ENCODE peak calls at places on chromosomes 1 and 21, in nine cellular contexts. One of them, this sample, is unnamed.

GRCh38 chr1:231796141-231796540 is 169.6 kb downstream of the DISC1 start:
- DNase-seq in GM04504: no peak
- DNase-seq in stimulated activated CD4-positive, alpha-beta T cell treated with anti-CD3 and anti-CD28 coated beads, Interleukin-12 subunit alpha, Interleukin-12 subunit beta, amount 100 ng/mL, for 24 hours: no peak
- DNase-seq in T-cell: no peak
- DNase-seq in hypothalamus: no peak
- DNase-seq in WTC11: no peak
- DNase-seq in M059J: no peak
- DNase-seq in HEK293T: no peak
- DNase-seq in globus pallidus: no peak
- DNase-seq in this sample: no peak

GRCh38 chr1:63888984-63889383 is 115.2 kb downstream of the ROR1 start:
- DNase-seq in GM04504: no peak
- DNase-seq in stimulated activated CD4-positive, alpha-beta T cell treated with anti-CD3 and anti-CD28 coated beads, Interleukin-12 subunit alpha, Interleukin-12 subunit beta, amount 100 ng/mL, for 24 hours: no peak
- DNase-seq in T-cell: no peak
- DNase-seq in hypothalamus: no peak
- DNase-seq in WTC11: no peak
- DNase-seq in M059J: peak; percentile 61
- DNase-seq in HEK293T: no peak
- DNase-seq in globus pallidus: no peak
- DNase-seq in this sample: no peak

GRCh38 chr21:33022489-33022827 is 3.3 kb upstream of the OLIG2 start:
- DNase-seq in GM04504: no peak
- DNase-seq in stimulated activated CD4-positive, alpha-beta T cell treated with anti-CD3 and anti-CD28 coated beads, Interleukin-12 subunit alpha, Interleukin-12 subunit beta, amount 100 ng/mL, for 24 hours: no peak
- DNase-seq in T-cell: no peak
- DNase-seq in hypothalamus: no peak
- DNase-seq in WTC11: no peak
- DNase-seq in M059J: no peak
- DNase-seq in HEK293T: no peak
- DNase-seq in globus pallidus: peak; percentile 41
- DNase-seq in this sample: no peak

GRCh38 chr1:42035205-42035829 is 116.6 kb upstream of the HIVEP3 start:
- DNase-seq in GM04504: peak; percentile 9
- DNase-seq in stimulated activated CD4-positive, alpha-beta T cell treated with anti-CD3 and anti-CD28 coated beads, Interleukin-12 subunit alpha, Interleukin-12 subunit beta, amount 100 ng/mL, for 24 hours: peak; percentile 5
- DNase-seq in T-cell: no peak
- DNase-seq in hypothalamus: peak; percentile 17
- DNase-seq in WTC11: peak; percentile 64
- DNase-seq in M059J: peak; percentile 72
- DNase-seq in HEK293T: peak; percentile 78
- DNase-seq in globus pallidus: peak; percentile 75
- DNase-seq in this sample: peak; percentile 76

GRCh38 chr1:233433436-233434213 is 106.1 kb downstream of the MAP3K21 start:
- DNase-seq in GM04504: no peak
- DNase-seq in stimulated activated CD4-positive, alpha-beta T cell treated with anti-CD3 and anti-CD28 coated beads, Interleukin-12 subunit alpha, Interleukin-12 subunit beta, amount 100 ng/mL, for 24 hours: no peak
- DNase-seq in T-cell: no peak
- DNase-seq in hypothalamus: no peak
- DNase-seq in WTC11: no peak
- DNase-seq in M059J: no peak
- DNase-seq in HEK293T: no peak
- DNase-seq in globus pallidus: no peak
- DNase-seq in this sample: no peak

GRCh38 chr1:67753776-67754525 is 69.0 kb downstream of the GADD45A start:
- DNase-seq in GM04504: no peak
- DNase-seq in stimulated activated CD4-positive, alpha-beta T cell treated with anti-CD3 and anti-CD28 coated beads, Interleukin-12 subunit alpha, Interleukin-12 subunit beta, amount 100 ng/mL, for 24 hours: no peak
- DNase-seq in T-cell: no peak
- DNase-seq in hypothalamus: no peak
- DNase-seq in WTC11: no peak
- DNase-seq in M059J: no peak
- DNase-seq in HEK293T: no peak
- DNase-seq in globus pallidus: no peak
- DNase-seq in this sample: no peak

GRCh38 chr21:44391345-44392091 is 38.1 kb downstream of the TRPM2 start:
- DNase-seq in GM04504: no peak
- DNase-seq in stimulated activated CD4-positive, alpha-beta T cell treated with anti-CD3 and anti-CD28 coated beads, Interleukin-12 subunit alpha, Interleukin-12 subunit beta, amount 100 ng/mL, for 24 hours: no peak
- DNase-seq in T-cell: no peak
- DNase-seq in hypothalamus: no peak
- DNase-seq in WTC11: no peak
- DNase-seq in M059J: no peak
- DNase-seq in HEK293T: no peak
- DNase-seq in globus pallidus: no peak
- DNase-seq in this sample: no peak

GRCh38 chr1:95953005-95953404 is 719.0 kb downstream of the RWDD3 start:
- DNase-seq in GM04504: no peak
- DNase-seq in stimulated activated CD4-positive, alpha-beta T cell treated with anti-CD3 and anti-CD28 coated beads, Interleukin-12 subunit alpha, Interleukin-12 subunit beta, amount 100 ng/mL, for 24 hours: no peak
- DNase-seq in T-cell: no peak
- DNase-seq in hypothalamus: no peak
- DNase-seq in WTC11: peak; percentile 12
- DNase-seq in M059J: peak; percentile 26
- DNase-seq in HEK293T: peak; percentile 22
- DNase-seq in globus pallidus: peak; percentile 24
- DNase-seq in this sample: no peak

GRCh38 chr1:17161137-17161700 is 42.0 kb upstream of the PADI2 start:
- DNase-seq in GM04504: no peak
- DNase-seq in stimulated activated CD4-positive, alpha-beta T cell treated with anti-CD3 and anti-CD28 coated beads, Interleukin-12 subunit alpha, Interleukin-12 subunit beta, amount 100 ng/mL, for 24 hours: no peak
- DNase-seq in T-cell: no peak
- DNase-seq in hypothalamus: no peak
- DNase-seq in WTC11: no peak
- DNase-seq in M059J: peak; percentile 45
- DNase-seq in HEK293T: no peak
- DNase-seq in globus pallidus: no peak
- DNase-seq in this sample: no peak

GRCh38 chr1:244239261-244239770 is 188.2 kb downstream of the ZBTB18 start:
- DNase-seq in GM04504: no peak
- DNase-seq in stimulated activated CD4-positive, alpha-beta T cell treated with anti-CD3 and anti-CD28 coated beads, Interleukin-12 subunit alpha, Interleukin-12 subunit beta, amount 100 ng/mL, for 24 hours: no peak
- DNase-seq in T-cell: no peak
- DNase-seq in hypothalamus: no peak
- DNase-seq in WTC11: no peak
- DNase-seq in M059J: no peak
- DNase-seq in HEK293T: no peak
- DNase-seq in globus pallidus: no peak
- DNase-seq in this sample: no peak

GRCh38 chr1:162248854-162249535 is 127.7 kb downstream of the SPATA46 start:
- DNase-seq in GM04504: no peak
- DNase-seq in stimulated activated CD4-positive, alpha-beta T cell treated with anti-CD3 and anti-CD28 coated beads, Interleukin-12 subunit alpha, Interleukin-12 subunit beta, amount 100 ng/mL, for 24 hours: no peak
- DNase-seq in T-cell: no peak
- DNase-seq in hypothalamus: peak; percentile 46
- DNase-seq in WTC11: peak; percentile 22
- DNase-seq in M059J: peak; percentile 65
- DNase-seq in HEK293T: no peak
- DNase-seq in globus pallidus: peak; percentile 45
- DNase-seq in this sample: no peak

GRCh38 chr1:119004781-119005180 is 16.6 kb upstream of the TBX15 start:
- DNase-seq in GM04504: no peak
- DNase-seq in stimulated activated CD4-positive, alpha-beta T cell treated with anti-CD3 and anti-CD28 coated beads, Interleukin-12 subunit alpha, Interleukin-12 subunit beta, amount 100 ng/mL, for 24 hours: no peak
- DNase-seq in T-cell: no peak
- DNase-seq in hypothalamus: no peak
- DNase-seq in WTC11: no peak
- DNase-seq in M059J: no peak
- DNase-seq in HEK293T: no peak
- DNase-seq in globus pallidus: no peak
- DNase-seq in this sample: no peak

GRCh38 chr1:55073187-55073916 is 34.0 kb downstream of the PCSK9 start:
- DNase-seq in GM04504: no peak
- DNase-seq in stimulated activated CD4-positive, alpha-beta T cell treated with anti-CD3 and anti-CD28 coated beads, Interleukin-12 subunit alpha, Interleukin-12 subunit beta, amount 100 ng/mL, for 24 hours: no peak
- DNase-seq in T-cell: no peak
- DNase-seq in hypothalamus: no peak
- DNase-seq in WTC11: no peak
- DNase-seq in M059J: peak; percentile 17
- DNase-seq in HEK293T: no peak
- DNase-seq in globus pallidus: no peak
- DNase-seq in this sample: no peak

GRCh38 chr1:175499595-175500367 is 243.6 kb downstream of the TNR start:
- DNase-seq in GM04504: no peak
- DNase-seq in stimulated activated CD4-positive, alpha-beta T cell treated with anti-CD3 and anti-CD28 coated beads, Interleukin-12 subunit alpha, Interleukin-12 subunit beta, amount 100 ng/mL, for 24 hours: no peak
- DNase-seq in T-cell: no peak
- DNase-seq in hypothalamus: no peak
- DNase-seq in WTC11: no peak
- DNase-seq in M059J: peak; percentile 18
- DNase-seq in HEK293T: no peak
- DNase-seq in globus pallidus: no peak
- DNase-seq in this sample: no peak

GRCh38 chr1:202710070-202711025 is at the start of gene SYT2:
- DNase-seq in GM04504: no peak
- DNase-seq in stimulated activated CD4-positive, alpha-beta T cell treated with anti-CD3 and anti-CD28 coated beads, Interleukin-12 subunit alpha, Interleukin-12 subunit beta, amount 100 ng/mL, for 24 hours: no peak
- DNase-seq in T-cell: no peak
- DNase-seq in hypothalamus: no peak
- DNase-seq in WTC11: peak; percentile 78
- DNase-seq in M059J: no peak
- DNase-seq in HEK293T: peak; percentile 83
- DNase-seq in globus pallidus: no peak
- DNase-seq in this sample: no peak

GRCh38 chr1:33815061-33815460 is 48.8 kb upstream of the HMGB4 start:
- DNase-seq in GM04504: no peak
- DNase-seq in stimulated activated CD4-positive, alpha-beta T cell treated with anti-CD3 and anti-CD28 coated beads, Interleukin-12 subunit alpha, Interleukin-12 subunit beta, amount 100 ng/mL, for 24 hours: no peak
- DNase-seq in T-cell: no peak
- DNase-seq in hypothalamus: no peak
- DNase-seq in WTC11: no peak
- DNase-seq in M059J: peak; percentile 93
- DNase-seq in HEK293T: no peak
- DNase-seq in globus pallidus: no peak
- DNase-seq in this sample: no peak

GRCh38 chr1:83959824-83960441 is 39.0 kb downstream of the TTLL7 start:
- DNase-seq in GM04504: peak; percentile 10
- DNase-seq in stimulated activated CD4-positive, alpha-beta T cell treated with anti-CD3 and anti-CD28 coated beads, Interleukin-12 subunit alpha, Interleukin-12 subunit beta, amount 100 ng/mL, for 24 hours: no peak
- DNase-seq in T-cell: no peak
- DNase-seq in hypothalamus: no peak
- DNase-seq in WTC11: no peak
- DNase-seq in M059J: peak; percentile 7
- DNase-seq in HEK293T: no peak
- DNase-seq in globus pallidus: no peak
- DNase-seq in this sample: no peak

This sample was measured in CD8-positive, alpha-beta memory T cell.